ENCODE peak calls at places on chromosomes 3 and 15, in eight cellular contexts. V is adrenal gland; W is CD8-positive, alpha-beta T cell; E is lower lobe of right lung; R is right atrium auricular region; Y is neuronal stem cell; O is CD4-positive, alpha-beta T cell; T is cardiac muscle cell. M is an unnamed sample. For H3K9me3, the result is how much of the 10 kb centered on the place peaks cover.

GRCh38 chr15:68220489-68220888 is 9.0 kb downstream of the CLN6 start:
- DNase-seq in Y (no peak), R (peak), E (no peak), T (no peak), O (no peak), V (no peak), W (no peak), M (no peak)

GRCh38 chr3:126039870-126040269 is 44.1 kb downstream of the SLC41A3 start:
- DNase-seq in E (no peak), V (no peak), R (no peak), W (no peak), Y (no peak), T (no peak), O (no peak), M (no peak)

GRCh38 chr3:99620077-99620476 is 18.3 kb upstream of the COL8A1 start:
- DNase-seq in W (no peak), V (no peak), T (no peak), E (no peak), O (no peak), Y (no peak), R (no peak), M (no peak)

GRCh38 chr3:176734146-176734545 is 463.1 kb downstream of the TBL1XR1 start:
- DNase-seq in V (no peak), R (no peak), T (no peak), Y (no peak), W (no peak), O (no peak), E (no peak), M (no peak)

GRCh38 chr15:28022181-28022580 is 76.9 kb downstream of the OCA2 start:
- DNase-seq in T (no peak), W (no peak), E (no peak), V (no peak), Y (no peak), R (no peak), O (no peak), M (no peak)

GRCh38 chr3:56611364-56611763 is 54.4 kb downstream of the CCDC66 start:
- DNase-seq in O (no peak), V (no peak), W (no peak), Y (no peak), E (no peak), T (no peak), R (no peak), M (no peak)

GRCh38 chr3:64318670-64319271 is 93.5 kb upstream of the PRICKLE2 start:
- DNase-seq in O (no peak), T (no peak), V (no peak), Y (no peak), R (no peak), E (no peak), W (no peak), M (no peak)

GRCh38 chr15:53644681-53645080 is 114.8 kb downstream of the WDR72 start:
- DNase-seq in T (no peak), R (no peak), V (no peak), O (no peak), Y (no peak), E (no peak), W (no peak), M (no peak)

GRCh38 chr3:149615731-149616221 is 42.0 kb downstream of the WWTR1 start:
- DNase-seq in E (no peak), V (no peak), Y (no peak), W (no peak), T (peak), O (no peak), R (no peak), M (no peak)

GRCh38 chr3:125022186-125022585 is 33.6 kb downstream of the HEG1 start:
- DNase-seq in V (no peak), W (no peak), E (no peak), R (no peak), T (no peak), O (no peak), Y (no peak), M (no peak)

GRCh38 chr3:134527037-134527436 is 41.2 kb downstream of the CEP63 start:
- DNase-seq in Y (no peak), V (no peak), W (no peak), T (peak), E (no peak), O (no peak), R (no peak), M (no peak)

GRCh38 chr3:14405886-14406238 is 3.5 kb downstream of the SLC6A6 start:
- DNase-seq in O (no peak), W (no peak), E (peak), V (peak), R (no peak), T (no peak), Y (no peak), M (no peak)

GRCh38 chr3:194407423-194407822 is 8.4 kb upstream of the GP5 start:
- DNase-seq in Y (no peak), R (no peak), O (no peak), T (peak), W (no peak), E (no peak), V (peak), M (no peak)

GRCh38 chr15:66646308-66646707 is 55.7 kb upstream of the SMAD6 start:
- DNase-seq in T (peak), W (no peak), O (no peak), V (no peak), Y (no peak), E (no peak), R (no peak), M (no peak)

GRCh38 chr3:143241556-143241955 is 122.0 kb downstream of the CHST2 start:
- DNase-seq in R (no peak), Y (no peak), W (no peak), T (no peak), E (no peak), V (no peak), O (no peak), M (no peak)

GRCh38 chr3:86563358-86563970 is 427.5 kb downstream of the VGLL3 start:
- DNase-seq in R (no peak), E (no peak), T (peak), O (no peak), Y (peak), V (no peak), W (no peak), M (no peak)

GRCh38 chr15:85151861-85152260 is 170.2 kb downstream of the PDE8A start:
- DNase-seq in V (no peak), O (no peak), W (no peak), T (no peak), Y (no peak), E (no peak), R (no peak), M (no peak)

GRCh38 chr3:187999821-188000220 is 154.1 kb upstream of the LPP start:
- DNase-seq in O (no peak), W (no peak), T (no peak), V (no peak), Y (no peak), E (no peak), R (no peak), M (no peak)

GRCh38 chr3:31384117-31384516 is 148.6 kb upstream of the STT3B start:
- DNase-seq in R (no peak), Y (no peak), V (no peak), O (no peak), E (no peak), T (no peak), W (no peak), M (no peak)

GRCh38 chr3:73733796-73734195 is 109.1 kb upstream of the PDZRN3 start:
- DNase-seq in V (no peak), O (no peak), T (no peak), E (no peak), W (no peak), R (no peak), Y (no peak), M (no peak)
- H3K9me3 ChIP-seq in V (under half), O (under half), T (under half), E (under half), W (under half), R (under half), Y (under half), M (under half)

DNA sequence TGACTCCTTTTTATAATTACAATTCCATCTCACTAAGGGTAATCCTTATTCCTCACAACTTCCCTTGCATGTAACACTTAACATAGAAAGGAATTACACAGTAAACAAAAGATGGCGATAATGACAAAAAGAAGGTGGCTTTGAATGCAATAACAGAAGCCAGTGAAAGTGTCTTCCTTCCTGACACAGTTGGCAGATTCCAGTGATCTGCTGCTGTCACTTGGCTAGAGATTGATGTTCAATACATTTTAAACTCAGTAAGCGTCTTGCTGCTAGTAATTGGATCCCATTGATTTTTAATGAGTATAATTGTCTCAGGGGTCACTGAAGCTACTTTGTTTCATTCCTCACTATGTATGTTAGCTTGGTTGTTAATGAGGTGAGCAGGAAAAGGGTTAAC is 692.7 kb downstream of the NTRK3 start:
- DNase-seq in R (no peak), V (no peak), E (no peak), Y (no peak), O (no peak), T (no peak), W (no peak), M (no peak)
- H3K9me3 ChIP-seq in R (under half), V (under half), E (under half), Y (under half), O (under half), T (under half), W (under half), M (under half)

DNA sequence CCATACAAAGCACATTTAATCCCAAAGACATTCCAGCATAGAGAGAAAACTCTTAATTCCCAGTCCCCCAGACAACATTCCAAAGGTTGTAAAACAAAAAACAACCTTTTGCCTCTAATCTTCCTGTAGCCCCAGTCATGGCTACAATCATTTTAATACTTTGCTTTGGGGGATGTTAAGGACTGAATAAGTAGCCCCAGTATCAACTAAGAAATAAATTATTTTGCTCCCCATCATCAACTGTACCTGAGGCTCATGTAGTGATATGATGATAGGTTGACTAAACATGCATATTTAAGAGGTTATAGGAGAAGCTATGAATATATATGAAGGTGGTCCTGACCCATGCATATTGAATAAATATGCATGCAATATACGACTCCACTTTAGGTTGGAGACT is 40.6 kb downstream of the PRR20G start:
- DNase-seq in O (no peak), Y (no peak), R (no peak), W (no peak), V (no peak), E (no peak), T (no peak), M (no peak)
- H3K9me3 ChIP-seq in O (under half), Y (under half), R (under half), W (under half), V (under half), E (under half), T (under half), M (under half)

DNA sequence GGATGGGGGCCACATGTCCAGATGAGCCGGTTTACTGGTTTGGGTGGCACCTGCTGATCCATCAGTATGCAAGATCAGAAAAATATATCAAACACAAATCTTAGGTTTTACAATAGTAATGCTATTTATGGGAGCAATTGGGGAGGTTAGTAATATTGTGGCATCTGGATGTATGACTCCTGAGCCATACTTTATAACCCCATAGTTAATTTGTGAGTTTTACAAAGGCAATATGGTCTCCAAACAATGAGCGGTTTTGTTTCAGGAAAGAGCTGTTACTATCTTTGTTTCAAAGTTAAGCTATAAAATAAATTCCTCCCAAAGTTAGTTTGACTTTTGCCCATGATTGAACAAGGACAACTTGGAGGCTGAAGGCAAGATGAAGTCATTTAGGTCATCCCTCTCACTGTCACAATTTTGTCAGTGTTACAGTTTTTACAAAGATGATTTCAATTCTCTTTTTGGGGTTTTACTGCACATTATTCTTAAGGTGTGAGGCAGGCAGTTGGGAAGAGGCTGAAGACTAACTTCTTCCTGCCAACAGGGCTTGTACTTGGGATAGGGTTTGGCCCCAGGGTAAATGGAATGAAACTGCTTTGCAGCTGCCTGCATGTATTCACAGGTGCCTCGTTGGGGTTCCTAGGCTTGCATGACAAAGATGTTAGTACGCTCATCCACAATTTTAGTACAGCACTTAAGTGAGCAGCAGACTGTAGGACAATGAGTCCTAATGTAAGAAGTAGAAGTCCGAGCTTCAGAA is 296.6 kb upstream of the NDN start:
- DNase-seq in T (no peak), O (no peak), W (no peak), V (no peak), Y (no peak), E (no peak), R (no peak), M (no peak)
- H3K9me3 ChIP-seq in T (under half), O (under half), W (under half), V (under half), Y (under half), E (under half), R (under half), M (under half)

GRCh38 chr15:47897525-47897924 is 180.2 kb downstream of the SEMA6D start:
- DNase-seq in T (no peak), E (no peak), W (no peak), V (no peak), O (no peak), Y (no peak), R (no peak), M (no peak)

GRCh38 chr15:47908950-47909670 is 191.8 kb downstream of the SEMA6D start:
- DNase-seq in W (no peak), Y (no peak), E (no peak), T (no peak), V (no peak), R (no peak), O (no peak), M (no peak)

GRCh38 chr15:47900731-47901130 is 183.4 kb downstream of the SEMA6D start:
- DNase-seq in V (no peak), Y (no peak), W (no peak), R (no peak), T (no peak), O (no peak), E (no peak), M (no peak)

DNA sequence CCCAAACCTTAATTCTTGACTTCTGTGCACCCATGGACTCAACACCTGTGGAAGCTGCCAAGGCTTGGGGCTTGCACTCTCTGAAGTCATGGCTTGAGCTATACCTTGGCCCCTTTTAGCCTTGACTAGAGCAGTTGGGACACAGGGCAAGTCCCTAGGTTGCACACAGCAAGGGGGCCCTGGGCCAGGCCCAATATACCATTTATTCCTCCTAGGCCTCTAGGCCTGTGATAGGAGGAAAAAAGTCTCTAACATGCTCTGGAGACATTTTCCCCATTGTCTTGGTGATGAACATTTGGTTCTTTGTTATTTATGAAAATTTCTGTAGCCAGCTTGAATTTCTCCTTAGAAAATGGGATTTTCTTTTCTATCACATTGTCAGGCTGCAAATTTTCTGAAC is 186.1 kb downstream of the SEMA6D start:
- DNase-seq in E (no peak), O (no peak), Y (no peak), W (no peak), V (no peak), R (no peak), T (no peak), M (no peak)
- H3K9me3 ChIP-seq in E (under half), O (under half), Y (under half), W (under half), V (under half), R (under half), T (under half), M (under half)

DNA sequence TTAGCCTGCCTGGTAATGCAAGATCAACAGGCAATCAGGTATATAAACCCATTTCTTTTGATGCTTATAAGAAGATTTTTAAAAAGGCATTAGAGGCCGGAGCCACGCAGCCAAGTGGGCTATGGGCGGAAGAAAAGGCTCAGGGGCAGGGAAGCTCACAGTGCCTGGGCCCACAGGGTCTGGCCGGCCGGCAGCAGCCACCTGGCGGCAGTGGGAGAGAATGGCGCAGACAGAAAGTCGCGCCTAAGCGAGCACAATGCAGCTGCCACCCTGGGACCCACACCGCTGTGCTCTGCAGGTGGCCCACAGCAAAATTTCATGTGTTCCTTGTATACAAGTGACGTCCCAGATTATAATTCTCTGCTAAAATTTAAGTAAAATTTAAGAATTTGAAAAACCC is 448.6 kb upstream of the RASGRP1 start:
- DNase-seq in E (no peak), T (no peak), W (no peak), Y (no peak), R (no peak), O (no peak), V (no peak), M (no peak)
- H3K9me3 ChIP-seq in E (under half), T (under half), W (under half), Y (under half), R (under half), O (under half), V (under half), M (under half)

GRCh38 chr15:95226835-95227234 is 995.5 kb downstream of the MCTP2 start:
- DNase-seq in Y (no peak), W (no peak), E (no peak), O (no peak), R (no peak), V (no peak), T (no peak), M (peak)

DNA sequence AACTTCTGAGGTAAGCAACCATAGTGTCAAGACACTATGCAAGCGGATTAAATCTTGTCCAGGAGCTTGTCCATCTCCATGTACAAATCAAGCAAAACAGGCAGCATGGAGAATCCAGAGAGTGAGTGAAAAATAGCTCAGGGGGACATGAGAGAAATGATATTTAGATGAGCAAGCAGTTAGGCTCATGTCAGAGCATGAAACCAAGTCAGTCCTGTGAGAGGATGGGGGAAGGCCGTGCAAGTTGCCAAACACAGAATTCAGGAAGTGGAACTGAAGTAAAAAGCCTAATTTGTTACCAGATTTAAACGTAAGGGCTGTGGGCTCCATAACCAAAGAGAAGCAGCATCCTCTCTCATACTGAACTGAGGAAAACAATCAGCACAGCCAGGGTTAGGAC is 995.9 kb downstream of the MCTP2 start:
- DNase-seq in T (no peak), Y (no peak), O (no peak), V (no peak), W (no peak), E (no peak), R (no peak), M (no peak)
- H3K9me3 ChIP-seq in T (under half), Y (under half), O (under half), V (under half), W (under half), E (under half), R (under half), M (under half)

GRCh38 chr3:123837858-123838257 is 46.3 kb downstream of the MYLK start:
- DNase-seq in R (no peak), T (no peak), W (no peak), Y (no peak), O (no peak), E (no peak), V (no peak), M (no peak)
- H3K9me3 ChIP-seq in R (under half), T (under half), W (under half), Y (under half), O (under half), E (under half), V (under half), M (under half)

DNA sequence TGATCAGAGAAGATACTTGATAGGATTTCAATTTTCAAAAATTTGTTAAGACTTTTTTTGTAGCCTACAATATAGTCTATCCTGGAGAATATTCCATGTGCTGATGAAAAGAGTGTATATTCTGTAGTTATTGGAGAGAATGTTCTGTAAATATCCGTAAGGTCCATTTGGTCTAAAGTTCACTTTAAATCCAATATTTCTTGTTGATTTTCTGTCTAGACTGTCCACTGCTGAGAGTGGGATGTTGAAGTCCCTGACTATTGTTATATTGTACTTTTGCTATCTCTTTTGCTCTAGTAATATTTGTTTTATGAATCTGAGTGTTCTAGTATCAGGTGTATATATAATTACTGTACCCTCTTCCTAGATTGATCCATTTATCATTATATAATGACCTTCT is 406.2 kb upstream of the CNTN4 start:
- DNase-seq in O (no peak), W (no peak), Y (no peak), E (no peak), R (no peak), V (no peak), T (no peak), M (no peak)
- H3K9me3 ChIP-seq in O (under half), W (under half), Y (under half), E (under half), R (under half), V (under half), T (under half), M (under half)

M was measured in HAP-1.